ENCODE peak calls at places on chromosomes 1 and 21, in five cellular contexts. R is PC-3; W is MM.1S; P is CD8-positive, alpha-beta T cell; E is dorsolateral prefrontal cortex. X is an unnamed sample.

GRCh38 chr1:61081637-61082335 is 575 bp upstream of the NFIA start:
- DNase-seq in R (peak), W (peak), E (no peak), P (peak), X (peak)

GRCh38 chr1:87196110-87196509 is 132.6 kb upstream of the LMO4 start:
- DNase-seq in R (no peak), E (no peak), W (no peak), P (no peak), X (no peak)

GRCh38 chr1:109131059-109131458 is 17.1 kb downstream of the ELAPOR1 start:
- DNase-seq in R (no peak), P (no peak), E (no peak), W (no peak), X (no peak)

GRCh38 chr1:248820041-248820585 is 5.6 kb downstream of the SH3BP5L start:
- DNase-seq in W (no peak), E (no peak), R (no peak), P (no peak), X (no peak)

GRCh38 chr1:224472806-224473205 is 38.2 kb upstream of the WDR26 start:
- DNase-seq in E (no peak), W (peak), R (no peak), P (no peak), X (no peak)

GRCh38 chr1:235011599-235012435 is 116.8 kb downstream of the TOMM20 start:
- DNase-seq in R (peak), W (peak), E (peak), P (peak), X (peak)

GRCh38 chr1:5504364-5504740 is 487.9 kb downstream of the NPHP4 start:
- DNase-seq in R (no peak), W (no peak), E (no peak), P (no peak), X (no peak)

GRCh38 chr1:11778844-11779623 is 17.0 kb downstream of the C1orf167 start:
- DNase-seq in P (no peak), R (no peak), E (no peak), W (no peak), X (no peak)

GRCh38 chr1:214440219-214440965 is 111.0 kb downstream of the PTPN14 start:
- DNase-seq in W (no peak), E (no peak), P (no peak), R (peak), X (no peak)

GRCh38 chr1:235093013-235093618 is 35.5 kb downstream of the TOMM20 start:
- DNase-seq in P (no peak), E (peak), R (peak), W (no peak), X (no peak)

GRCh38 chr1:8097077-8097799 is 71.1 kb upstream of the ERRFI1 start:
- DNase-seq in W (no peak), R (peak), P (no peak), E (no peak), X (no peak)

GRCh38 chr1:45340816-45341215 is 576 bp upstream of the MUTYH start:
- DNase-seq in E (no peak), W (peak), R (no peak), P (no peak), X (no peak)

GRCh38 chr21:44517175-44517899 is 22.7 kb downstream of the KRTAP10-1 start:
- DNase-seq in P (no peak), E (no peak), R (no peak), W (peak), X (no peak)

GRCh38 chr1:162463021-162463420 is 34.6 kb upstream of the UHMK1 start:
- DNase-seq in W (no peak), R (no peak), P (no peak), E (no peak), X (no peak)

GRCh38 chr1:159214149-159214760 is 9.6 kb downstream of the ACKR1 start:
- DNase-seq in E (no peak), W (peak), R (peak), P (peak), X (peak)

GRCh38 chr1:7300893-7301292 is 470.2 kb upstream of the VAMP3 start:
- DNase-seq in W (no peak), E (no peak), R (peak), P (no peak), X (no peak)

GRCh38 chr1:27139980-27140379 is 14.9 kb downstream of the SLC9A1 start:
- DNase-seq in W (no peak), R (no peak), E (no peak), P (no peak), X (no peak)

GRCh38 chr1:210378721-210379120 is 50.0 kb downstream of the HHAT start:
- DNase-seq in R (no peak), P (no peak), E (no peak), W (no peak), X (no peak)

GRCh38 chr1:98119793-98120192 is 199.0 kb upstream of the DPYD start:
- DNase-seq in R (peak), W (peak), P (no peak), E (no peak), X (no peak)

GRCh38 chr1:85628791-85629531 is 48.4 kb downstream of the CCN1 start:
- DNase-seq in R (peak), P (no peak), W (no peak), E (no peak), X (no peak)

GRCh38 chr1:151455966-151456365 is 3.3 kb downstream of the POGZ start:
- DNase-seq in W (no peak), P (no peak), R (no peak), E (no peak), X (no peak)

GRCh38 chr1:51616903-51617708 is at the start of gene OSBPL9:
- DNase-seq in W (peak), P (peak), R (peak), E (peak), X (peak)

GRCh38 chr1:163747855-163748254 is 426.1 kb downstream of the NUF2 start:
- DNase-seq in W (no peak), E (no peak), P (no peak), R (no peak), X (no peak)

GRCh38 chr1:112988367-112988766 is 32.4 kb upstream of the SLC16A1 start:
- DNase-seq in E (no peak), P (no peak), W (no peak), R (peak), X (no peak)

GRCh38 chr1:180581635-180582039 is 22.9 kb downstream of the OVAAL start:
- DNase-seq in E (no peak), R (no peak), W (no peak), P (no peak), X (no peak)
- H3K27ac ChIP-seq in E (no peak), R (no peak), W (no peak), P (no peak), X (no peak)

DNA sequence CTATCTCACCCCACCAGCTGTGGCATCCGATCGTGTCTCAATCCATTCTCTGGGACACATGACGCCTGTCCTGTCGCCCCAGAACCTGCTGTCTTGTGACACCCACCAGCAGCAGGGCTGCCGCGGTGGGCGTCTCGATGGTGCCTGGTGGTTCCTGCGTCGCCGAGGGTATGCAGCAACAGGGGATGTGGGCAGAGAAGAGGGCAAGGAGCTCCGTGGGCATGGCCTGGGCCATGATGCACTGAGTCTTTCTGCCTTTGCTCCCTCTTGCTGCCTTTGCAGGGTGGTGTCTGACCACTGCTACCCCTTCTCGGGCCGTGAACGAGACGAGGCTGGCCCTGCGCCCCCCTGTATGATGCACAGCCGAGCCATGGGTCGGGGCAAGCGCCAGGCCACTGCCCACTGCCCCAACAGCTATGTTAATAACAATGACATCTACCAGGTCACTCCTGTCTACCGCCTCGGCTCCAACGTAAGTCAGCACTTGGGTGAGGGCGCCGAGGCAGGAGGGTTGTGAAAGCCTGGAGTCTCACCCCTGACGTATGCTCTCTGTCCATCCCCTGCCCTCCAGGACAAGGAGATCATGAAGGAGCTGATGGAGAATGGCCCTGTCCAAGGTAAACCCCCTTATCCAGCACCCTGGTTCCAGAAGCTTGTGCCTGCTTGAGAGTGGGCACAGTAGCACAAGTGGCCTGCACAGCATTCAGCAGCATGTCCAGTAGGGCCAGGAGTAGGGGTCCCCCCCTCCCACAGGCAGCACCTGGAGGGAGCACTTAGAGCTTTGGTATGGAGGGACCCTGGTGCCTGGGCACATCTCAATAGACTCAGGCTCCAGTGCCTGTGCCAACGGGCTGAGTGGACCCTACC is 8.8 kb downstream of the TINAGL1 start:
- DNase-seq in W (no peak), R (no peak), E (no peak), P (no peak), X (no peak)
- H3K4me3 ChIP-seq in W (no peak), R (no peak), E (no peak), P (no peak), X (no peak)

GRCh38 chr1:94755675-94756074 is 64.5 kb upstream of the SLC44A3 start:
- DNase-seq in E (no peak), P (no peak), R (no peak), W (no peak), X (no peak)
- H3K27ac ChIP-seq in E (no peak), P (no peak), R (no peak), W (no peak), X (no peak)

DNA sequence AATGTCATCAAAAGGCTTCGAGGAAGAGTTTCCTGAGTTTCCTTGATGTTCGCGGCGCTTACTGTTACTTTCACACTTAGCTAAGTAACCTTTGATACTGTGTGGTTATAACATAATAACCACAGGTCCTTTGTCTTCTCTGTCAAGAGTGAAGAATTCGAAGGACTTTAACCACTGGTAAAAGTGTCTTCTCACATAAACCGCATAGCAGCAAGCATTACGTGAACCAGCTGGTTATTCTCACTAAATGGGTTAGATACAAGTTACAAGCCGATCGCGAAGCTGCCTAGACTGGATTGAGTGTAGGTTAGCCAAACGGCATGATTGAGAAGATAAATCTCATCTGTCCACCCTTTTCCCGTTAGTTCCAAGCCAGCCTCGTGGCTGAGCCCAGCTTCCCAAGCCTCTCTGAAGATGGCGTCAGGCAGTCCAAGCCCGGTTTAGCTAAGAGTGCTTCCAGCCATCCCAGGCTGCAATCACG is 18.3 kb upstream of the IFNGR2 start:
- DNase-seq in R (no peak), W (no peak), P (peak), E (no peak), X (peak)
- H3K4me3 ChIP-seq in R (no peak), W (no peak), P (peak), E (no peak), X (peak)

DNA sequence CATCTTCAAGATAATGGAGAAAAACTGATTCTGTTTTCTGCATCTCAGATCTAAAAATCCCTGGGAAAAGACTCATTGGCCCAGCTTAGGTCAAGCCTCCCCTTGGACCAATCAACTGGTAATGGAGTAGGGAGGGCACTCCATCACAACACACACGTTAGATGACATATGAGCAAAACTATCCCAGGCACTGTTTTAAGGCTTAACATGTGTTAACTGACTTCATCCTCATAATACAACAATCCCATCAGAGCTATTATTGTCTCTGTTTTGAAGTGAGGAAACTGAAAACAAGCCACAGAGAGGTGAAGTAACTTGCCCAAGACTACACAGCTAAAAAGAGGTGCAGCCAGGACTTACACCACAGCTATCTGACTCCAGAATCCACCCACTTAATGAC is 14.7 kb upstream of the CITED4 start:
- DNase-seq in W (no peak), P (no peak), E (no peak), R (no peak), X (no peak)
- H3K27ac ChIP-seq in W (no peak), P (no peak), E (no peak), R (peak), X (no peak)

GRCh38 chr1:1910033-1910465 is 5.0 kb upstream of the CALML6 start:
- DNase-seq in R (no peak), W (no peak), E (no peak), P (no peak), X (no peak)
- H3K4me3 ChIP-seq in R (peak), W (no peak), E (peak), P (peak), X (no peak)